ENCODE peak calls at places on chromosomes 13 and 19, in eight cellular contexts. F, R, X, I, O, Q, D and W are unnamed samples.

GRCh38 chr13:30936920-30937319 is 4.5 kb downstream of the TEX26 start:
- DNase-seq in F (no peak), R (no peak), X (no peak), I (no peak), O (no peak), Q (no peak), D (no peak), W (no peak)

GRCh38 chr13:75355609-75356008 is 126.4 kb downstream of the TBC1D4 start:
- DNase-seq in F (no peak), R (no peak), X (no peak), I (no peak), O (no peak), Q (no peak), D (no peak), W (no peak)

GRCh38 chr19:16397791-16398529 is 73.3 kb downstream of the KLF2 start:
- DNase-seq in F (no peak), R (peak; percentile 52), X (no peak), I (no peak), O (no peak), Q (no peak), D (no peak), W (no peak)

GRCh38 chr13:73602295-73602694 is 531.9 kb downstream of the KLF12 start:
- DNase-seq in F (no peak), R (peak; percentile 15), X (no peak), I (peak; percentile 36), O (no peak), Q (no peak), D (no peak), W (no peak)

GRCh38 chr19:38834104-38834490 is 2.5 kb upstream of the ECH1 start:
- DNase-seq in F (no peak), R (no peak), X (no peak), I (no peak), O (no peak), Q (no peak), D (no peak), W (no peak)

GRCh38 chr19:47331931-47332547 is at the start of gene C5AR2:
- DNase-seq in F (no peak), R (peak; percentile 13), X (no peak), I (no peak), O (no peak), Q (peak; percentile 46), D (peak; percentile 52), W (no peak)

GRCh38 chr13:58583961-58584360 is 952.4 kb downstream of the PCDH17 start:
- DNase-seq in F (no peak), R (no peak), X (no peak), I (no peak), O (no peak), Q (no peak), D (no peak), W (no peak)

GRCh38 chr13:45119990-45120864 is at the start of gene GTF2F2:
- DNase-seq in F (peak; percentile 94), R (peak; percentile 92), X (peak; percentile 95), I (peak; percentile 91), O (peak; percentile 82), Q (peak; percentile 88), D (peak; percentile 91), W (peak; percentile 90)

GRCh38 chr19:35119578-35119977 is 4.0 kb downstream of the FXYD3 start:
- DNase-seq in F (no peak), R (no peak), X (no peak), I (no peak), O (no peak), Q (no peak), D (peak; percentile 43), W (no peak)

GRCh38 chr13:40600145-40600751 is 66.2 kb downstream of the FOXO1 start:
- DNase-seq in F (no peak), R (no peak), X (no peak), I (no peak), O (no peak), Q (no peak), D (no peak), W (no peak)

GRCh38 chr19:45355402-45355801 is 14.9 kb downstream of the KLC3 start:
- DNase-seq in F (no peak), R (no peak), X (no peak), I (no peak), O (no peak), Q (no peak), D (no peak), W (no peak)

GRCh38 chr19:10295305-10295846 is 5.6 kb downstream of the ICAM5 start:
- DNase-seq in F (peak; percentile 83), R (peak; percentile 42), X (peak; percentile 46), I (no peak), O (peak; percentile 47), Q (no peak), D (no peak), W (no peak)